ENCODE peak calls at places on chromosomes 4 and X, in eight cellular contexts. I is ACHN; V is effector memory CD4-positive, alpha-beta T cell; J is AG10803; F is GM13977; K is Ammon's horn; Y is T-helper 9 cell; G is NCI-H460. N is an unnamed sample.

GRCh38 chrX:84893897-84894296 is 109.8 kb upstream of the APOOL start:
- DNase-seq in K (no peak), J (no peak), V (no peak), I (no peak), F (no peak), G (no peak), Y (no peak), N (no peak)

GRCh38 chr4:61320154-61320553 is 120.0 kb downstream of the ADGRL3 start:
- DNase-seq in V (no peak), I (no peak), F (no peak), Y (no peak), G (no peak), K (no peak), J (no peak), N (no peak)

GRCh38 chrX:153939573-153939972 is 4.7 kb upstream of the NAA10 start:
- DNase-seq in V (no peak), K (no peak), I (no peak), Y (no peak), J (no peak), G (no peak), F (no peak), N (no peak)

GRCh38 chr4:48027653-48028052 is 11.1 kb downstream of the NIPAL1 start:
- DNase-seq in Y (no peak), V (no peak), G (no peak), K (no peak), J (no peak), I (no peak), F (peak; percentile 58), N (no peak)

GRCh38 chr4:183408791-183409190 is 35.6 kb upstream of the CDKN2AIP start:
- DNase-seq in Y (no peak), I (peak; percentile 62), F (no peak), J (no peak), V (no peak), G (no peak), K (no peak), N (no peak)

GRCh38 chrX:51098046-51098445 is 187.5 kb downstream of the BMP15 start:
- DNase-seq in K (no peak), V (no peak), Y (no peak), I (no peak), F (no peak), G (no peak), J (no peak), N (no peak)

GRCh38 chr4:20418865-20419451 is 167.3 kb downstream of the SLIT2 start:
- DNase-seq in Y (no peak), F (peak; percentile 34), J (peak; percentile 82), V (no peak), K (peak; percentile 82), G (peak; percentile 26), I (peak; percentile 78), N (no peak)

GRCh38 chr4:6352031-6352763 is 82.5 kb downstream of the WFS1 start:
- DNase-seq in J (no peak), G (no peak), F (no peak), I (no peak), K (no peak), V (no peak), Y (no peak), N (no peak)

GRCh38 chrX:130125090-130125489 is 14.8 kb upstream of the ELF4 start:
- DNase-seq in G (no peak), F (no peak), V (no peak), I (no peak), K (peak; percentile 25), J (peak; percentile 69), Y (no peak), N (no peak)

GRCh38 chr4:45453258-45453841 is 670.5 kb downstream of the GABRG1 start:
- DNase-seq in I (peak; percentile 56), V (no peak), F (peak; percentile 39), J (peak; percentile 1), G (peak; percentile 43), Y (no peak), K (peak; percentile 57), N (no peak)

GRCh38 chr4:185896832-185897475 is 85.0 kb upstream of the SORBS2 start:
- DNase-seq in V (no peak), F (no peak), K (no peak), G (no peak), I (no peak), Y (no peak), J (no peak), N (no peak)

GRCh38 chrX:4253092-4253491 is 539.6 kb upstream of the PRKX start:
- DNase-seq in I (no peak), G (no peak), F (no peak), V (no peak), J (no peak), K (no peak), Y (no peak), N (no peak)

GRCh38 chr4:33184684-33185083 is 2464.5 kb downstream of the PCDH7 start:
- DNase-seq in G (no peak), Y (no peak), J (no peak), I (no peak), F (no peak), V (no peak), K (peak; percentile 19), N (no peak)

GRCh38 chr4:8296491-8296890 is 26.9 kb downstream of the HTRA3 start:
- DNase-seq in I (no peak), K (no peak), J (no peak), Y (no peak), V (no peak), F (no peak), G (no peak), N (no peak)

GRCh38 chrX:123504047-123504446 is 228.8 kb downstream of the THOC2 start:
- DNase-seq in I (no peak), J (no peak), V (no peak), G (no peak), K (no peak), F (no peak), Y (no peak), N (no peak)

GRCh38 chrX:17944833-17945497 is 83.9 kb upstream of the RAI2 start:
- DNase-seq in F (peak; percentile 14), V (no peak), Y (no peak), G (peak; percentile 4), J (peak; percentile 1), I (peak; percentile 5), K (no peak), N (peak; percentile 17)

GRCh38 chr4:189597341-189597740 is 343.3 kb upstream of the FRG1 start:
- DNase-seq in J (no peak), F (no peak), V (no peak), I (no peak), G (no peak), K (no peak), Y (no peak), N (no peak)

N was measured in CD8-positive, alpha-beta memory T cell.